ENCODE peak calls at places on chromosomes 11 and 22, in four cellular contexts. E is transverse colon, B is sigmoid colon, C is stomach. L is an unnamed sample.

GRCh38 chr11:61589961-61590360 is 9.1 kb upstream of the SYT7 start:
- DNase-seq in C (no peak), E (no peak), B (no peak), L (no peak)

GRCh38 chr11:64355078-64355940 is 3.7 kb upstream of the RPS6KA4 start:
- DNase-seq in E (peak), B (peak), C (peak), L (no peak)

GRCh38 chr11:114166897-114167323 is 107.4 kb downstream of the ZBTB16 start:
- DNase-seq in E (no peak), C (no peak), B (peak), L (no peak)

GRCh38 chr22:41177040-41177625 is 28.0 kb upstream of the L3MBTL2 start:
- DNase-seq in E (no peak), C (no peak), B (no peak), L (no peak)

GRCh38 chr11:127106142-127106541 is 105.6 kb upstream of the KIRREL3 start:
- DNase-seq in B (no peak), E (no peak), C (no peak), L (peak)

GRCh38 chr22:31082606-31083376 is 1.7 kb downstream of the SMTN start:
- DNase-seq in E (peak), B (peak), C (peak), L (no peak)

GRCh38 chr22:31829505-31829904 is 75.7 kb downstream of the DEPDC5 start:
- DNase-seq in B (no peak), C (no peak), E (no peak), L (no peak)

GRCh38 chr11:65915821-65916251 is 3.0 kb downstream of the C11orf68 start:
- DNase-seq in E (peak), C (peak), B (peak), L (no peak)

GRCh38 chr11:69058501-69059270 is 10.0 kb downstream of the TPCN2 start:
- DNase-seq in C (no peak), B (no peak), E (no peak), L (no peak)

GRCh38 chr22:36225333-36225922 is 13.9 kb downstream of the APOL2 start:
- DNase-seq in B (no peak), C (no peak), E (no peak), L (no peak)

GRCh38 chr22:46457502-46458488 is 79.6 kb downstream of the CELSR1 start:
- DNase-seq in B (no peak), E (no peak), C (no peak), L (no peak)

GRCh38 chr11:120565436-120566155 is 54.0 kb downstream of the GRIK4 start:
- DNase-seq in E (no peak), B (peak), C (no peak), L (no peak)

GRCh38 chr11:130023204-130023603 is 20.6 kb upstream of the PRDM10 start:
- DNase-seq in E (no peak), C (no peak), B (no peak), L (no peak)

GRCh38 chr22:29041408-29041807 is 20.2 kb downstream of the C22orf31 start:
- DNase-seq in E (no peak), C (peak), B (no peak), L (no peak)

GRCh38 chr11:69044111-69045013 is 4.4 kb upstream of the TPCN2 start:
- DNase-seq in B (peak), E (peak), C (peak), L (no peak)

GRCh38 chr11:7480132-7480531 is 5.2 kb upstream of the OLFML1 start:
- DNase-seq in C (no peak), E (no peak), B (no peak), L (no peak)

GRCh38 chr11:1488575-1489180 is 2.1 kb upstream of the MOB2 start:
- DNase-seq in E (no peak), C (no peak), B (peak), L (no peak)

GRCh38 chr22:46416537-46417267 is 81.2 kb downstream of the TRMU start:
- DNase-seq in B (no peak), E (no peak), C (no peak), L (no peak)

GRCh38 chr11:83583953-83584352 is 297.8 kb upstream of the CCDC90B start:
- DNase-seq in C (no peak), E (no peak), B (no peak), L (no peak)

GRCh38 chr11:131430466-131431176 is 60.2 kb downstream of the NTM start:
- DNase-seq in C (no peak), E (no peak), B (no peak), L (no peak)

GRCh38 chr11:94194712-94195111 is 66.1 kb downstream of the PANX1 start:
- DNase-seq in E (no peak), C (no peak), B (no peak), L (peak)

GRCh38 chr11:118434123-118434552 is 2.2 kb upstream of the KMT2A start:
- DNase-seq in E (no peak), B (no peak), C (no peak), L (no peak)

GRCh38 chr11:119315139-119316016 is 1.6 kb downstream of the MCAM start:
- DNase-seq in B (peak), C (no peak), E (peak), L (no peak)

DNA sequence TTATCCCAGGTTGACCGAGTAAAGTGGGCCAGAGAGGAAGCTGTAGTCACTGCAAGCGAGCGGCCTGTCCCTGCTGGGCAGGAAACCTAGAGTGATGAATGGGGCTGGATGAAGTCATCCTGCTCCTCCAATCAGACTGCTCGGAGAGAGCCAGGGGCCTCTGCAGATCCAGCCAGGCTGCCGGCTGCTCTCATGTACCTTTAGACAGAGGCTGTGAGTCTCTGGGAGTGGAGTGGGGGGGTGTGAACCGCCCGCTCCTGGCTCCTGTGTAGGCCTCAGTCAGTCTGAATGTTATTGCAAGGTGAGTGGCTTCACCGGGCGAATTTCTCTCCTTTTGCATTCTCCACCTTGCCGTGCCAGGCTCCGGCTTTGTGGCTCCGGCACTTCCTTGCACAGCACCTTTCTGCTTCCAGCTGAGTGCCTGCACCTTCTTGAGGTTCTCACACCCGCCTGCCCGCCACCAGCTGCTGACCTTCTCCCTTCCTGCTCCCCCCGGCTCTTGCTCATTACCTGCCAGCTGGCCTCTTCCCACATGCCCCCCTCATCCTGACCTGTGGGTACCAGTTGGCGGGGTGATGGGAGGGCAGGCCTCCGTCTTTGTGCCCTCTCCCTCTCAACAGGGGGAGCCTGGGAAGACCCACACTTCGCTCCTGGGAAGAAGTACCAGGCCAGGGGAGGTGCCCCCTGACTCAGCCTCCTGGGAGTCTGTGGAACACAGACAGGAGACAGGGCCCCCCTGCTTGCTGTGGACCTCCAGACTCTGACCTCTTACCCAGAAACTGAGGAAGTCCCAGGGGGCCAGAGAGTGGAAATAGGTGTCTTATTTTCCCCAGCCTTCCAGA is 79.9 kb downstream of the GRAMD1B start:
- DNase-seq in C (no peak), B (no peak), E (no peak), L (no peak)
- TF ChIP-seq POLR2A in C (no peak), B (no peak), E (no peak), L (no peak)

GRCh38 chr22:43128928-43129424 is 14.2 kb downstream of the MCAT start:
- DNase-seq in B (no peak), E (peak), C (peak), L (no peak)

GRCh38 chr22:43131773-43132501 is 11.3 kb downstream of the MCAT start:
- DNase-seq in C (no peak), B (no peak), E (no peak), L (no peak)

GRCh38 chr22:43127166-43127908 is 15.9 kb downstream of the MCAT start:
- DNase-seq in C (peak), B (no peak), E (peak), L (no peak)

GRCh38 chr22:43128116-43128515 is 15.1 kb downstream of the MCAT start:
- DNase-seq in C (no peak), E (peak), B (no peak), L (no peak)

GRCh38 chr22:43129426-43130425 is 13.5 kb downstream of the MCAT start:
- DNase-seq in E (no peak), C (no peak), B (no peak), L (no peak)
- TF ChIP-seq POLR2AphosphoS5 in E (no peak), C (no peak), B (no peak), L (no peak)

GRCh38 chr11:33017478-33017877 is 1.8 kb downstream of the DEPDC7 start:
- DNase-seq in E (no peak), C (no peak), B (no peak), L (no peak)
- TF ChIP-seq POLR2A in E (no peak), C (no peak), B (no peak), L (no peak)

GRCh38 chr11:8765294-8765693 is 82.7 kb downstream of the RPL27A start:
- DNase-seq in E (no peak), C (no peak), B (no peak), L (no peak)
- TF ChIP-seq POLR2AphosphoS5 in E (no peak), C (no peak), B (no peak), L (no peak)

DNA sequence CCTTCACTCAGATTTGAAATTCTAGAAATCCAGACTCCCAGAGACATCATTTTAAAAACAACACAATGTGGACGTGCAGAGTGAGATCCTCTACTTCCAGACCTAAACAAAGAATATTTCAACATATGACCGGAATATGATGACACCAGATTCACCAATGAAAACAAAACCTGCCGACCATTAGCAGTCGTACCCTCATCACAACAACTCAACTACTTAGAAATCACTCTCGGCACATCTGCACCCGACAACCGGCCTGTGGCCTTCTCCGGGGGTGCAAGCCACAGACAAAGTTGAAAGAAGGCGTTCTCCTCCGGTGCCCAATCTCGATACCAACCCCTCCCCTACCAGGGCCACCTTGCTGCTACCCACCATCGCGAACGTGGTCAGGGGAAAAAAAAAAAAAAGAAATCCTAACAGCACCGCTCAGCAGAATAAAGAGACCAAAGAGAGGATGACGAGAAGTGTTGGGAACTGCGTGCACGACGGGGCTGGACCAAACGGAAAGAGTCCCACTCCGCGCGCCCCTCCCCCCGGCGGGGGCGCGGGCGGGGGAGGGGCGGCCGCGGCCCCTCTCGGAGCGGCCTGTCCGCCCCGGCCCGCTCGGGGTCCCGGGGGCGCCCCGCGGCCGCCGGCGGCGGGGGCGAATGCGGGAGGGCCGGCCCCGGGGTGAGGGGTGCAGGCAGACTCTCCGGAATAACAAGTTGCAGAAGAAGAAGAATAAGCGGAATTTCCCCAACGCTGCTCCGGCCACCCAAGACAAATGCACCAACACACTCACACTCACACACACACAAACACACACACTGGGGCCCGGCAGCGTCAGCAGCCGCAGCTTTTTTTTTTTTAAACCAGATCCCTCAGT is 1.7 kb downstream of the PHF21A start:
- DNase-seq in B (peak), C (peak), E (peak), L (no peak)
- TF ChIP-seq POLR2A in B (no peak), C (no peak), E (peak), L (no peak)

GRCh38 chr11:70313945-70314344 is 43.5 kb downstream of the PPFIA1 start:
- DNase-seq in E (no peak), B (no peak), C (no peak), L (no peak)
- TF ChIP-seq POLR2AphosphoS5 in E (no peak), B (no peak), C (no peak), L (no peak)

GRCh38 chr11:72222907-72223614 is 1.5 kb upstream of the INPPL1 start:
- DNase-seq in B (peak), C (peak), E (peak), L (peak)
- TF ChIP-seq POLR2A in B (peak), C (no peak), E (peak), L (peak)

L was measured in esophagus muscularis mucosa.